ENCODE peak calls at places on chromosomes 11 and 22, in ten cellular contexts. One of them, this sample, is unnamed.

GRCh38 chr11:64558065-64558745 is 32.8 kb upstream of the SLC22A12 start:
- DNase-seq in CD4-positive, alpha-beta T cell: no peak
- DNase-seq in fibroblast of mammary gland: no peak
- DNase-seq in MM.1S: no peak
- DNase-seq in AG10803: no peak
- DNase-seq in BJ: no peak
- DNase-seq in Calu3: no peak
- DNase-seq in astrocyte of the spinal cord: no peak
- DNase-seq in heart right ventricle: no peak
- DNase-seq in pancreas: no peak
- DNase-seq in this sample: no peak

GRCh38 chr22:35866646-35867045 is 149.0 kb downstream of the APOL5 start:
- DNase-seq in CD4-positive, alpha-beta T cell: no peak
- DNase-seq in fibroblast of mammary gland: no peak
- DNase-seq in MM.1S: no peak
- DNase-seq in AG10803: peak; percentile 10
- DNase-seq in BJ: no peak
- DNase-seq in Calu3: no peak
- DNase-seq in astrocyte of the spinal cord: no peak
- DNase-seq in heart right ventricle: no peak
- DNase-seq in pancreas: no peak
- DNase-seq in this sample: peak; percentile 65

GRCh38 chr22:24124247-24124646 is 57.0 kb upstream of the SUSD2 start:
- DNase-seq in CD4-positive, alpha-beta T cell: no peak
- DNase-seq in fibroblast of mammary gland: no peak
- DNase-seq in MM.1S: no peak
- DNase-seq in AG10803: no peak
- DNase-seq in BJ: no peak
- DNase-seq in Calu3: no peak
- DNase-seq in astrocyte of the spinal cord: no peak
- DNase-seq in heart right ventricle: no peak
- DNase-seq in pancreas: no peak
- DNase-seq in this sample: no peak

GRCh38 chr22:43090130-43090789 is 1.1 kb upstream of the TTLL1 start:
- DNase-seq in CD4-positive, alpha-beta T cell: peak; percentile 8
- DNase-seq in fibroblast of mammary gland: peak; percentile 93
- DNase-seq in MM.1S: peak; percentile 67
- DNase-seq in AG10803: peak; percentile 89
- DNase-seq in BJ: peak; percentile 58
- DNase-seq in Calu3: peak; percentile 60
- DNase-seq in astrocyte of the spinal cord: peak; percentile 87
- DNase-seq in heart right ventricle: peak; percentile 62
- DNase-seq in pancreas: no peak
- DNase-seq in this sample: peak; percentile 87

GRCh38 chr11:35245786-35246185 is 106.8 kb downstream of the CD44 start:
- DNase-seq in CD4-positive, alpha-beta T cell: no peak
- DNase-seq in fibroblast of mammary gland: no peak
- DNase-seq in MM.1S: no peak
- DNase-seq in AG10803: no peak
- DNase-seq in BJ: no peak
- DNase-seq in Calu3: no peak
- DNase-seq in astrocyte of the spinal cord: no peak
- DNase-seq in heart right ventricle: peak; percentile 23
- DNase-seq in pancreas: no peak
- DNase-seq in this sample: no peak

GRCh38 chr11:120562806-120563425 is 51.4 kb downstream of the GRIK4 start:
- DNase-seq in CD4-positive, alpha-beta T cell: no peak
- DNase-seq in fibroblast of mammary gland: no peak
- DNase-seq in MM.1S: no peak
- DNase-seq in AG10803: peak; percentile 29
- DNase-seq in BJ: no peak
- DNase-seq in Calu3: no peak
- DNase-seq in astrocyte of the spinal cord: no peak
- DNase-seq in heart right ventricle: peak; percentile 44
- DNase-seq in pancreas: no peak
- DNase-seq in this sample: peak; percentile 25

GRCh38 chr11:117851091-117851490 is 25.4 kb downstream of the FXYD6 start:
- DNase-seq in CD4-positive, alpha-beta T cell: no peak
- DNase-seq in fibroblast of mammary gland: peak; percentile 37
- DNase-seq in MM.1S: no peak
- DNase-seq in AG10803: peak; percentile 3
- DNase-seq in BJ: no peak
- DNase-seq in Calu3: no peak
- DNase-seq in astrocyte of the spinal cord: peak; percentile 83
- DNase-seq in heart right ventricle: no peak
- DNase-seq in pancreas: no peak
- DNase-seq in this sample: peak; percentile 43

GRCh38 chr11:134488512-134488911 is 76.5 kb upstream of the B3GAT1 start:
- DNase-seq in CD4-positive, alpha-beta T cell: no peak
- DNase-seq in fibroblast of mammary gland: no peak
- DNase-seq in MM.1S: no peak
- DNase-seq in AG10803: no peak
- DNase-seq in BJ: no peak
- DNase-seq in Calu3: no peak
- DNase-seq in astrocyte of the spinal cord: no peak
- DNase-seq in heart right ventricle: no peak
- DNase-seq in pancreas: no peak
- DNase-seq in this sample: no peak

GRCh38 chr22:32619614-32620426 is 145.2 kb downstream of the FBXO7 start:
- DNase-seq in CD4-positive, alpha-beta T cell: no peak
- DNase-seq in fibroblast of mammary gland: peak; percentile 98
- DNase-seq in MM.1S: no peak
- DNase-seq in AG10803: peak; percentile 82
- DNase-seq in BJ: no peak
- DNase-seq in Calu3: no peak
- DNase-seq in astrocyte of the spinal cord: peak; percentile 76
- DNase-seq in heart right ventricle: no peak
- DNase-seq in pancreas: no peak
- DNase-seq in this sample: peak; percentile 69

GRCh38 chr11:65703846-65704245 is 8.2 kb upstream of the KAT5 start:
- DNase-seq in CD4-positive, alpha-beta T cell: no peak
- DNase-seq in fibroblast of mammary gland: no peak
- DNase-seq in MM.1S: no peak
- DNase-seq in AG10803: no peak
- DNase-seq in BJ: no peak
- DNase-seq in Calu3: no peak
- DNase-seq in astrocyte of the spinal cord: no peak
- DNase-seq in heart right ventricle: no peak
- DNase-seq in pancreas: no peak
- DNase-seq in this sample: no peak

GRCh38 chr11:119432484-119433368 is 9.8 kb upstream of the THY1 start:
- DNase-seq in CD4-positive, alpha-beta T cell: no peak
- DNase-seq in fibroblast of mammary gland: peak; percentile 99
- DNase-seq in MM.1S: no peak
- DNase-seq in AG10803: peak; percentile 94
- DNase-seq in BJ: peak; percentile 56
- DNase-seq in Calu3: no peak
- DNase-seq in astrocyte of the spinal cord: peak; percentile 87
- DNase-seq in heart right ventricle: no peak
- DNase-seq in pancreas: no peak
- DNase-seq in this sample: peak; percentile 80

GRCh38 chr11:6481924-6482275 is 599 bp downstream of the TIMM10B start:
- DNase-seq in CD4-positive, alpha-beta T cell: no peak
- DNase-seq in fibroblast of mammary gland: no peak
- DNase-seq in MM.1S: no peak
- DNase-seq in AG10803: no peak
- DNase-seq in BJ: no peak
- DNase-seq in Calu3: no peak
- DNase-seq in astrocyte of the spinal cord: no peak
- DNase-seq in heart right ventricle: no peak
- DNase-seq in pancreas: no peak
- DNase-seq in this sample: no peak

GRCh38 chr11:60700689-60701508 is 1.5 kb downstream of the MS4A8 start:
- DNase-seq in CD4-positive, alpha-beta T cell: no peak
- DNase-seq in fibroblast of mammary gland: peak; percentile 2
- DNase-seq in MM.1S: peak; percentile 10
- DNase-seq in AG10803: no peak
- DNase-seq in BJ: no peak
- DNase-seq in Calu3: peak; percentile 52
- DNase-seq in astrocyte of the spinal cord: no peak
- DNase-seq in heart right ventricle: no peak
- DNase-seq in pancreas: peak; percentile 25
- DNase-seq in this sample: peak; percentile 16

GRCh38 chr11:66443602-66444001 is 5.0 kb upstream of the MRPL11 start:
- DNase-seq in CD4-positive, alpha-beta T cell: no peak
- DNase-seq in fibroblast of mammary gland: peak; percentile 93
- DNase-seq in MM.1S: no peak
- DNase-seq in AG10803: peak; percentile 90
- DNase-seq in BJ: peak; percentile 90
- DNase-seq in Calu3: no peak
- DNase-seq in astrocyte of the spinal cord: peak; percentile 59
- DNase-seq in heart right ventricle: no peak
- DNase-seq in pancreas: no peak
- DNase-seq in this sample: peak; percentile 93

GRCh38 chr11:64186205-64187165 is 514 bp downstream of the STIP1 start:
- DNase-seq in CD4-positive, alpha-beta T cell: peak; percentile 20
- DNase-seq in fibroblast of mammary gland: no peak
- DNase-seq in MM.1S: peak; percentile 27
- DNase-seq in AG10803: no peak
- DNase-seq in BJ: no peak
- DNase-seq in Calu3: no peak
- DNase-seq in astrocyte of the spinal cord: no peak
- DNase-seq in heart right ventricle: no peak
- DNase-seq in pancreas: peak; percentile 53
- DNase-seq in this sample: peak; percentile 26

GRCh38 chr11:1326435-1327063 is 17.1 kb upstream of the TOLLIP start:
- DNase-seq in CD4-positive, alpha-beta T cell: no peak
- DNase-seq in fibroblast of mammary gland: peak; percentile 20
- DNase-seq in MM.1S: no peak
- DNase-seq in AG10803: peak; percentile 50
- DNase-seq in BJ: no peak
- DNase-seq in Calu3: no peak
- DNase-seq in astrocyte of the spinal cord: no peak
- DNase-seq in heart right ventricle: no peak
- DNase-seq in pancreas: no peak
- DNase-seq in this sample: peak; percentile 50

GRCh38 chr11:15670520-15671070 is 555.9 kb downstream of the INSC start:
- DNase-seq in CD4-positive, alpha-beta T cell: no peak
- DNase-seq in fibroblast of mammary gland: no peak
- DNase-seq in MM.1S: no peak
- DNase-seq in AG10803: no peak
- DNase-seq in BJ: no peak
- DNase-seq in Calu3: no peak
- DNase-seq in astrocyte of the spinal cord: no peak
- DNase-seq in heart right ventricle: peak; percentile 30
- DNase-seq in pancreas: no peak
- DNase-seq in this sample: no peak

GRCh38 chr22:49930596-49931412 is 12.4 kb downstream of the CRELD2 start:
- DNase-seq in CD4-positive, alpha-beta T cell: peak; percentile 30
- DNase-seq in fibroblast of mammary gland: peak; percentile 58
- DNase-seq in MM.1S: peak; percentile 69
- DNase-seq in AG10803: peak; percentile 69
- DNase-seq in BJ: peak; percentile 19
- DNase-seq in Calu3: peak; percentile 91
- DNase-seq in astrocyte of the spinal cord: peak; percentile 43
- DNase-seq in heart right ventricle: peak; percentile 83
- DNase-seq in pancreas: peak; percentile 74
- DNase-seq in this sample: peak; percentile 76
- TF ChIP-seq CTCF in CD4-positive, alpha-beta T cell: peak; percentile 59
- TF ChIP-seq CTCF in fibroblast of mammary gland: peak; percentile 43
- TF ChIP-seq CTCF in MM.1S: peak; percentile 77
- TF ChIP-seq CTCF in AG10803: peak; percentile 59
- TF ChIP-seq CTCF in BJ: peak; percentile 65
- TF ChIP-seq CTCF in Calu3: peak; percentile 81
- TF ChIP-seq CTCF in astrocyte of the spinal cord: peak; percentile 61
- TF ChIP-seq CTCF in heart right ventricle: peak; percentile 80
- TF ChIP-seq CTCF in pancreas: peak; percentile 58
- TF ChIP-seq CTCF in this sample: peak; percentile 45

GRCh38 chr11:77776455-77776854 is 44.1 kb downstream of the RSF1 start:
- DNase-seq in CD4-positive, alpha-beta T cell: no peak
- DNase-seq in fibroblast of mammary gland: peak; percentile 21
- DNase-seq in MM.1S: peak; percentile 19
- DNase-seq in AG10803: no peak
- DNase-seq in BJ: no peak
- DNase-seq in Calu3: no peak
- DNase-seq in astrocyte of the spinal cord: peak; percentile 31
- DNase-seq in heart right ventricle: no peak
- DNase-seq in pancreas: no peak
- DNase-seq in this sample: peak; percentile 19
- TF ChIP-seq CTCF in CD4-positive, alpha-beta T cell: no peak
- TF ChIP-seq CTCF in fibroblast of mammary gland: peak; percentile 20
- TF ChIP-seq CTCF in MM.1S: peak; percentile 30
- TF ChIP-seq CTCF in AG10803: peak; percentile 45
- TF ChIP-seq CTCF in BJ: peak; percentile 13
- TF ChIP-seq CTCF in Calu3: no peak
- TF ChIP-seq CTCF in astrocyte of the spinal cord: no peak
- TF ChIP-seq CTCF in heart right ventricle: peak; percentile 24
- TF ChIP-seq CTCF in pancreas: no peak
- TF ChIP-seq CTCF in this sample: peak; percentile 22

DNA sequence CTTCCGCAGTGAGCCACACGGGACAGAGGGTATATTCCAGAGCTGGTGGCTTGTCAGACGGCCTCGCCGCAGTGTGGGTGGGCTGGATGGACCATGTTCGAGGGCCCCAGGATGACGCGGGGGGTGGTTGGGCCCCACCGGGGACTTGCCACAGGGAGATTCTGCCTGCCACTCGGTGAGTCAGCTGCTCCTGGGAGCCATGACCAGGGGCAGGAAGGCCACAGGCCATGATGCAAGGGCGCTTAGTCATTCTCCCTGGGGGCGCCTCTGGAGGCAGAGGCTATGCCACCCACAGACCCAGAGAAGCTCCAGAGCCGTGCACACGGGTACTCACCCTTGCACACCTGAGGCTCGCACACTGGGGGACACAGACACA is 8.1 kb downstream of the ALX4 start:
- DNase-seq in CD4-positive, alpha-beta T cell: no peak
- DNase-seq in fibroblast of mammary gland: peak; percentile 78
- DNase-seq in MM.1S: no peak
- DNase-seq in AG10803: peak; percentile 56
- DNase-seq in BJ: no peak
- DNase-seq in Calu3: peak; percentile 28
- DNase-seq in astrocyte of the spinal cord: no peak
- DNase-seq in heart right ventricle: no peak
- DNase-seq in pancreas: no peak
- DNase-seq in this sample: peak; percentile 39
- TF ChIP-seq CTCF in CD4-positive, alpha-beta T cell: no peak
- TF ChIP-seq CTCF in fibroblast of mammary gland: no peak
- TF ChIP-seq CTCF in MM.1S: no peak
- TF ChIP-seq CTCF in AG10803: no peak
- TF ChIP-seq CTCF in BJ: no peak
- TF ChIP-seq CTCF in Calu3: no peak
- TF ChIP-seq CTCF in astrocyte of the spinal cord: no peak
- TF ChIP-seq CTCF in heart right ventricle: no peak
- TF ChIP-seq CTCF in pancreas: no peak
- TF ChIP-seq CTCF in this sample: no peak

DNA sequence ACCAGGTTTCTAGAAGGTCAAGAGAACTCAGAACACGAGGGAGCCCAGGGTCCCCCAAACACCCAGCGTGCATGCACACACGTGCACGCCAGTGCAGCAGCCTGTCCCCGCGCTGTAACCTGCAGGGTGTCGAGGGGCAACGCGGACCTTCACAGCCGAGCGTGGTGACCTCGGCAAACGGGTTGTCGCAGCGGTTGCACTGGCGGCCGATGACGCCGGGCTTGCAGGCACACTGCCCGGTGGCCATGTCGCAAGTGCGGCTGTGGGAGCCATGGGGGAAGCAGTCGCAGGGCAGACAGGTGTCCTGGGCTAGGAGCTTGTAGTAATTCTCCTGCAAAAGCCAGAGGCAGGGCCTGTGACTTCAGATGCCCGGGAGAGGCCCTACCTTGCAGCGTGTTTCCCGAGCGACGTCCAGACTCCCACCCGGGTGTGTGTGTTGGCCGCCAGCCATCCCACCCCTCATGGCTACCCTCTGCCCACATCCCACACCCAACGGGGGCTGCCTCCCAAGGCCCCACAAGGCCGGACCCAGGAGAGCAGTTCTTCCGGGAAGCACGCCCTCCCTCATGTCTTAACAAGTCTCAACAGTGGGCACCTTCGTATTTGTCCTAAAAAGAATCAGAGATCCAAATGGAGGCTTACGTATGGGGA is 56.1 kb downstream of the TRMU start:
- DNase-seq in CD4-positive, alpha-beta T cell: no peak
- DNase-seq in fibroblast of mammary gland: no peak
- DNase-seq in MM.1S: no peak
- DNase-seq in AG10803: no peak
- DNase-seq in BJ: no peak
- DNase-seq in Calu3: no peak
- DNase-seq in astrocyte of the spinal cord: no peak
- DNase-seq in heart right ventricle: no peak
- DNase-seq in pancreas: no peak
- DNase-seq in this sample: no peak
- TF ChIP-seq CTCF in CD4-positive, alpha-beta T cell: no peak
- TF ChIP-seq CTCF in fibroblast of mammary gland: no peak
- TF ChIP-seq CTCF in MM.1S: no peak
- TF ChIP-seq CTCF in AG10803: no peak
- TF ChIP-seq CTCF in BJ: no peak
- TF ChIP-seq CTCF in Calu3: no peak
- TF ChIP-seq CTCF in astrocyte of the spinal cord: no peak
- TF ChIP-seq CTCF in heart right ventricle: no peak
- TF ChIP-seq CTCF in pancreas: no peak
- TF ChIP-seq CTCF in this sample: no peak